ENCODE peak calls at places on chromosomes 4 and X, in five cellular contexts. One of them, this sample, is unnamed.

GRCh38 chrX:63250253-63250868 is 100.8 kb downstream of the SPIN4 start:
- DNase-seq in PC-3: peak; percentile 85
- DNase-seq in OCI-LY7: peak; percentile 64
- DNase-seq in CD4-positive, alpha-beta T cell: peak; percentile 2
- DNase-seq in activated T-cell treated with anti-CD3 and anti-CD28 coated beads, Interleukin-2, amount 50 U/mL, for 24 hours: no peak
- DNase-seq in this sample: no peak

GRCh38 chr4:135770505-135770904 is 1568.9 kb upstream of the PABPC4L start:
- DNase-seq in activated T-cell treated with anti-CD3 and anti-CD28 coated beads, Interleukin-2, amount 50 U/mL, for 24 hours: no peak
- DNase-seq in PC-3: peak; percentile 34
- DNase-seq in OCI-LY7: no peak
- DNase-seq in CD4-positive, alpha-beta T cell: no peak
- DNase-seq in this sample: no peak

GRCh38 chr4:39698424-39699009 is 581 bp downstream of the UBE2K start:
- DNase-seq in OCI-LY7: no peak
- DNase-seq in activated T-cell treated with anti-CD3 and anti-CD28 coated beads, Interleukin-2, amount 50 U/mL, for 24 hours: no peak
- DNase-seq in PC-3: peak; percentile 27
- DNase-seq in CD4-positive, alpha-beta T cell: peak; percentile 32
- DNase-seq in this sample: no peak

GRCh38 chr4:48329976-48330375 is 11.4 kb upstream of the SLAIN2 start:
- DNase-seq in PC-3: peak; percentile 80
- DNase-seq in CD4-positive, alpha-beta T cell: no peak
- DNase-seq in OCI-LY7: no peak
- DNase-seq in activated T-cell treated with anti-CD3 and anti-CD28 coated beads, Interleukin-2, amount 50 U/mL, for 24 hours: no peak
- DNase-seq in this sample: no peak

GRCh38 chr4:79050521-79050880 is 111.3 kb upstream of the PAQR3 start:
- DNase-seq in activated T-cell treated with anti-CD3 and anti-CD28 coated beads, Interleukin-2, amount 50 U/mL, for 24 hours: no peak
- DNase-seq in PC-3: no peak
- DNase-seq in OCI-LY7: no peak
- DNase-seq in CD4-positive, alpha-beta T cell: no peak
- DNase-seq in this sample: peak; percentile 96

GRCh38 chrX:129654652-129655546 is at the start of gene APLN:
- DNase-seq in activated T-cell treated with anti-CD3 and anti-CD28 coated beads, Interleukin-2, amount 50 U/mL, for 24 hours: peak; percentile 43
- DNase-seq in PC-3: peak; percentile 45
- DNase-seq in OCI-LY7: no peak
- DNase-seq in CD4-positive, alpha-beta T cell: no peak
- DNase-seq in this sample: no peak

GRCh38 chr4:22458112-22458511 is 57.8 kb downstream of the ADGRA3 start:
- DNase-seq in OCI-LY7: no peak
- DNase-seq in CD4-positive, alpha-beta T cell: no peak
- DNase-seq in PC-3: peak; percentile 31
- DNase-seq in activated T-cell treated with anti-CD3 and anti-CD28 coated beads, Interleukin-2, amount 50 U/mL, for 24 hours: no peak
- DNase-seq in this sample: no peak

GRCh38 chrX:38796926-38797325 is 4.3 kb upstream of the MID1IP1 start:
- DNase-seq in PC-3: no peak
- DNase-seq in activated T-cell treated with anti-CD3 and anti-CD28 coated beads, Interleukin-2, amount 50 U/mL, for 24 hours: no peak
- DNase-seq in CD4-positive, alpha-beta T cell: no peak
- DNase-seq in OCI-LY7: no peak
- DNase-seq in this sample: no peak

GRCh38 chr4:52870225-52870624 is 8.1 kb downstream of the RASL11B start:
- DNase-seq in activated T-cell treated with anti-CD3 and anti-CD28 coated beads, Interleukin-2, amount 50 U/mL, for 24 hours: no peak
- DNase-seq in OCI-LY7: no peak
- DNase-seq in PC-3: no peak
- DNase-seq in CD4-positive, alpha-beta T cell: no peak
- DNase-seq in this sample: peak; percentile 54

GRCh38 chr4:158121203-158121586 is 51.6 kb downstream of the GASK1B start:
- DNase-seq in PC-3: no peak
- DNase-seq in activated T-cell treated with anti-CD3 and anti-CD28 coated beads, Interleukin-2, amount 50 U/mL, for 24 hours: no peak
- DNase-seq in OCI-LY7: no peak
- DNase-seq in CD4-positive, alpha-beta T cell: no peak
- DNase-seq in this sample: peak; percentile 9

GRCh38 chr4:145840162-145840768 is 98.4 kb downstream of the ZNF827 start:
- DNase-seq in activated T-cell treated with anti-CD3 and anti-CD28 coated beads, Interleukin-2, amount 50 U/mL, for 24 hours: no peak
- DNase-seq in CD4-positive, alpha-beta T cell: no peak
- DNase-seq in OCI-LY7: peak; percentile 71
- DNase-seq in PC-3: peak; percentile 82
- DNase-seq in this sample: peak; percentile 4

GRCh38 chr4:21118301-21118700 is 418.0 kb downstream of the PACRGL start:
- DNase-seq in PC-3: no peak
- DNase-seq in OCI-LY7: no peak
- DNase-seq in activated T-cell treated with anti-CD3 and anti-CD28 coated beads, Interleukin-2, amount 50 U/mL, for 24 hours: no peak
- DNase-seq in CD4-positive, alpha-beta T cell: no peak
- DNase-seq in this sample: no peak

GRCh38 chr4:166972071-166972470 is 262.2 kb downstream of the SPOCK3 start:
- DNase-seq in OCI-LY7: no peak
- DNase-seq in activated T-cell treated with anti-CD3 and anti-CD28 coated beads, Interleukin-2, amount 50 U/mL, for 24 hours: no peak
- DNase-seq in CD4-positive, alpha-beta T cell: no peak
- DNase-seq in PC-3: peak; percentile 84
- DNase-seq in this sample: peak; percentile 88

GRCh38 chr4:95432466-95432865 is 116.3 kb downstream of the UNC5C start:
- DNase-seq in CD4-positive, alpha-beta T cell: no peak
- DNase-seq in activated T-cell treated with anti-CD3 and anti-CD28 coated beads, Interleukin-2, amount 50 U/mL, for 24 hours: no peak
- DNase-seq in OCI-LY7: no peak
- DNase-seq in PC-3: no peak
- DNase-seq in this sample: no peak

GRCh38 chr4:95363966-95364365 is 184.8 kb downstream of the UNC5C start:
- DNase-seq in OCI-LY7: no peak
- DNase-seq in CD4-positive, alpha-beta T cell: no peak
- DNase-seq in PC-3: no peak
- DNase-seq in activated T-cell treated with anti-CD3 and anti-CD28 coated beads, Interleukin-2, amount 50 U/mL, for 24 hours: no peak
- DNase-seq in this sample: no peak

GRCh38 chr4:45284400-45285085 is 558.2 kb upstream of the GNPDA2 start:
- DNase-seq in activated T-cell treated with anti-CD3 and anti-CD28 coated beads, Interleukin-2, amount 50 U/mL, for 24 hours: no peak
- DNase-seq in OCI-LY7: no peak
- DNase-seq in CD4-positive, alpha-beta T cell: no peak
- DNase-seq in PC-3: no peak
- DNase-seq in this sample: no peak

GRCh38 chr4:51925307-51925706 is 82.4 kb downstream of the DCUN1D4 start:
- DNase-seq in PC-3: no peak
- DNase-seq in CD4-positive, alpha-beta T cell: no peak
- DNase-seq in activated T-cell treated with anti-CD3 and anti-CD28 coated beads, Interleukin-2, amount 50 U/mL, for 24 hours: no peak
- DNase-seq in OCI-LY7: no peak
- DNase-seq in this sample: no peak

This sample was measured in NCI-H446 treated with DMSO at 0.1 percent for 48 hours.